ENCODE peak calls at places on chromosomes 7 and 10, in ten cellular contexts. X, E, K, M, Q, P, L, B, S and D are unnamed samples.

GRCh38 chr7:106012935-106013439 is 49.9 kb downstream of the CDHR3 start:
- DNase-seq in X (peak), E (no peak), K (no peak), M (no peak), Q (peak), P (no peak), L (no peak), B (no peak), S (peak), D (no peak)

GRCh38 chr7:142870147-142870559 is 15.3 kb downstream of the EPHB6 start:
- DNase-seq in X (no peak), E (no peak), K (no peak), M (no peak), Q (no peak), P (no peak), L (no peak), B (no peak), S (no peak), D (no peak)

GRCh38 chr10:91690412-91690811 is 57.5 kb upstream of the PPP1R3C start:
- DNase-seq in X (no peak), E (no peak), K (no peak), M (no peak), Q (no peak), P (no peak), L (no peak), B (no peak), S (no peak), D (no peak)

GRCh38 chr10:61836888-61837747 is 64.4 kb upstream of the ARID5B start:
- DNase-seq in X (peak), E (no peak), K (no peak), M (no peak), Q (peak), P (no peak), L (no peak), B (no peak), S (peak), D (no peak)

GRCh38 chr10:1660815-1661214 is 76.5 kb downstream of the ADARB2 start:
- DNase-seq in X (no peak), E (no peak), K (no peak), M (no peak), Q (no peak), P (no peak), L (no peak), B (no peak), S (no peak), D (no peak)

GRCh38 chr7:115299379-115300038 is 377.6 kb downstream of the MDFIC start:
- DNase-seq in X (peak), E (no peak), K (no peak), M (no peak), Q (no peak), P (no peak), L (no peak), B (no peak), S (peak), D (no peak)

GRCh38 chr7:12323415-12323814 is 80.2 kb downstream of the VWDE start:
- DNase-seq in X (peak), E (no peak), K (no peak), M (no peak), Q (no peak), P (peak), L (no peak), B (no peak), S (no peak), D (no peak)

GRCh38 chr10:6187278-6187677 is 15.5 kb upstream of the PFKFB3 start:
- DNase-seq in X (no peak), E (no peak), K (no peak), M (no peak), Q (no peak), P (no peak), L (no peak), B (no peak), S (no peak), D (no peak)

GRCh38 chr7:76008156-76008687 is 13.8 kb upstream of the TMEM120A start:
- DNase-seq in X (no peak), E (no peak), K (no peak), M (no peak), Q (peak), P (peak), L (no peak), B (no peak), S (no peak), D (no peak)

GRCh38 chr10:61973169-61973568 is 71.7 kb downstream of the ARID5B start:
- DNase-seq in X (peak), E (no peak), K (no peak), M (no peak), Q (no peak), P (no peak), L (no peak), B (no peak), S (no peak), D (no peak)

GRCh38 chr10:114392112-114392835 is 12.0 kb downstream of the AFAP1L2 start:
- DNase-seq in X (no peak), E (no peak), K (no peak), M (no peak), Q (no peak), P (no peak), L (no peak), B (no peak), S (peak), D (no peak)

GRCh38 chr10:95818663-95819062 is 62.7 kb downstream of the ENTPD1 start:
- DNase-seq in X (peak), E (no peak), K (no peak), M (no peak), Q (peak), P (no peak), L (no peak), B (no peak), S (peak), D (no peak)

GRCh38 chr10:74960670-74961069 is 134.3 kb downstream of the KAT6B start:
- DNase-seq in X (no peak), E (no peak), K (no peak), M (no peak), Q (no peak), P (no peak), L (no peak), B (no peak), S (no peak), D (no peak)

GRCh38 chr7:16205481-16205880 is 215.9 kb downstream of the CRPPA start:
- DNase-seq in X (no peak), E (no peak), K (no peak), M (no peak), Q (no peak), P (no peak), L (no peak), B (no peak), S (no peak), D (no peak)

GRCh38 chr10:9615179-9615578 is 1402.5 kb upstream of the CELF2 start:
- DNase-seq in X (peak), E (no peak), K (no peak), M (no peak), Q (no peak), P (no peak), L (no peak), B (no peak), S (no peak), D (no peak)

GRCh38 chr10:87712913-87713616 is 53.4 kb downstream of the PAPSS2 start:
- DNase-seq in X (no peak), E (no peak), K (no peak), M (no peak), Q (no peak), P (no peak), L (no peak), B (no peak), S (no peak), D (no peak)

GRCh38 chr10:70512149-70512611 is 33.6 kb downstream of the PALD1 start:
- DNase-seq in X (peak), E (no peak), K (no peak), M (no peak), Q (peak), P (no peak), L (no peak), B (no peak), S (no peak), D (no peak)

GRCh38 chr10:99966306-99966705 is 43.4 kb downstream of the DNMBP start:
- DNase-seq in X (peak), E (no peak), K (no peak), M (no peak), Q (peak), P (no peak), L (no peak), B (no peak), S (peak), D (no peak)

GRCh38 chr10:101322266-101323151 is 31.5 kb upstream of the BTRC start:
- DNase-seq in X (no peak), E (no peak), K (no peak), M (peak), Q (no peak), P (no peak), L (no peak), B (no peak), S (no peak), D (no peak)

GRCh38 chr7:91600112-91600511 is 280.4 kb downstream of the MTERF1 start:
- DNase-seq in X (no peak), E (no peak), K (no peak), M (no peak), Q (no peak), P (no peak), L (no peak), B (no peak), S (no peak), D (no peak)

GRCh38 chr7:50978633-50979215 is 196.0 kb upstream of the GRB10 start:
- DNase-seq in X (peak), E (no peak), K (no peak), M (no peak), Q (peak), P (no peak), L (no peak), B (no peak), S (peak), D (no peak)